ENCODE peak calls at places on chromosomes 6 and 20, in ten cellular contexts. S is GM12891; L is HT1080; N is T-helper 9 cell; A is epithelial cell of proximal tubule; M is stimulated activated CD4-positive, alpha-beta T cell treated with anti-CD3 and anti-CD28 coated beads, Interleukin-1b, Interleukin-23, amount 100 ng/mL, for 48 hours; H is cardiac muscle cell; Y is activated CD4-positive, alpha-beta T cell treated with anti-CD3 and anti-CD28 coated beads, Interleukin-2, amount 50 U/mL, for 24 hours; F is GM03348; Z is T-cell. O is an unnamed sample.

GRCh38 chr20:6806291-6806690 is 38.8 kb downstream of the BMP2 start:
- DNase-seq in A (no peak), L (no peak), Y (no peak), H (no peak), F (no peak), Z (no peak), N (no peak), S (no peak), M (no peak), O (no peak)

GRCh38 chr6:145694083-145694737 is 41.1 kb downstream of the EPM2A start:
- DNase-seq in S (no peak), F (no peak), Y (no peak), L (no peak), H (no peak), A (no peak), N (no peak), Z (no peak), M (no peak), O (no peak)

GRCh38 chr6:9136141-9136865 is 701.0 kb upstream of the SLC35B3 start:
- DNase-seq in A (no peak), M (no peak), F (no peak), H (no peak), N (no peak), L (no peak), Z (no peak), Y (no peak), S (no peak), O (no peak)

GRCh38 chr6:135667694-135668455 is 170.3 kb upstream of the AHI1 start:
- DNase-seq in F (peak), L (peak), S (no peak), N (no peak), H (peak), A (no peak), Y (no peak), Z (no peak), M (no peak), O (no peak)

GRCh38 chr6:160837146-160837545 is 135.1 kb downstream of the PLG start:
- DNase-seq in N (no peak), S (no peak), H (no peak), L (no peak), Z (no peak), Y (no peak), M (no peak), F (no peak), A (no peak), O (no peak)

GRCh38 chr20:50337521-50338466 is 147.2 kb downstream of the CEBPB start:
- DNase-seq in N (no peak), S (no peak), Z (no peak), H (no peak), F (no peak), M (no peak), A (no peak), Y (no peak), L (no peak), O (no peak)

GRCh38 chr6:140970485-140970884 is 1162.2 kb upstream of the GJE1 start:
- DNase-seq in N (no peak), F (peak), H (no peak), Y (no peak), M (no peak), S (no peak), A (no peak), L (no peak), Z (no peak), O (no peak)

GRCh38 chr6:12008366-12009179 is 3.5 kb upstream of the HIVEP1 start:
- DNase-seq in L (peak), N (peak), S (peak), F (peak), M (peak), Z (peak), Y (peak), A (no peak), H (peak), O (peak)

GRCh38 chr20:62702886-62703852 is 5.5 kb upstream of the NTSR1 start:
- DNase-seq in M (peak), H (peak), A (peak), Z (no peak), S (no peak), F (peak), L (peak), N (no peak), Y (no peak), O (no peak)

GRCh38 chr6:166296035-166296883 is 11.9 kb downstream of the PRR18 start:
- DNase-seq in L (no peak), S (no peak), H (no peak), N (no peak), A (no peak), Y (no peak), F (no peak), M (no peak), Z (no peak), O (no peak)

GRCh38 chr6:36545767-36546663 is 1.3 kb downstream of the STK38 start:
- DNase-seq in F (no peak), M (peak), S (no peak), A (no peak), L (peak), N (no peak), Y (no peak), Z (peak), H (peak), O (peak)

GRCh38 chr6:113560908-113561307 is 296.2 kb upstream of the MARCKS start:
- DNase-seq in Y (no peak), N (no peak), H (peak), M (no peak), L (peak), A (no peak), Z (no peak), S (no peak), F (peak), O (no peak)

O was measured in naive thymus-derived CD4-positive, alpha-beta T cell.